ENCODE peak calls at places on chromosomes 6 and 20, in four cellular contexts. P is WTC11, J is fibroblast of the aortic adventitia, L is PC-3. V is an unnamed sample.

GRCh38 chr20:36333841-36334240 is 27.7 kb downstream of the DLGAP4 start:
- DNase-seq in P (no peak), J (no peak), L (peak), V (no peak)

GRCh38 chr20:48635791-48636267 is 192.0 kb downstream of the PREX1 start:
- DNase-seq in L (peak), P (peak), J (peak), V (no peak)

GRCh38 chr20:7497985-7498384 is 442.3 kb downstream of the HAO1 start:
- DNase-seq in P (no peak), L (peak), J (peak), V (no peak)

GRCh38 chr6:163533443-163533842 is 118.9 kb downstream of the QKI start:
- DNase-seq in L (peak), P (no peak), J (peak), V (peak)

GRCh38 chr6:148382856-148383255 is 40.2 kb downstream of the SASH1 start:
- DNase-seq in P (no peak), L (no peak), J (no peak), V (no peak)

GRCh38 chr20:63942250-63943006 is 13.8 kb downstream of the UCKL1 start:
- DNase-seq in J (no peak), P (peak), L (no peak), V (no peak)

GRCh38 chr6:52326540-52327364 is 35.2 kb upstream of the PAQR8 start:
- DNase-seq in L (no peak), J (no peak), P (no peak), V (no peak)

GRCh38 chr20:57414867-57415592 is 23.8 kb downstream of the RBM38 start:
- DNase-seq in P (no peak), J (no peak), L (peak), V (no peak)

GRCh38 chr20:17298169-17298568 is 71.3 kb downstream of the PCSK2 start:
- DNase-seq in P (no peak), L (no peak), J (no peak), V (no peak)

GRCh38 chr6:43290353-43290904 is 7.6 kb upstream of the SLC22A7 start:
- DNase-seq in P (no peak), L (no peak), J (no peak), V (no peak)

GRCh38 chr20:36666181-36666740 is 20.3 kb upstream of the SLA2 start:
- DNase-seq in L (peak), J (peak), P (no peak), V (no peak)

GRCh38 chr6:49151957-49152356 is 311.1 kb downstream of the MMUT start:
- DNase-seq in P (no peak), J (no peak), L (no peak), V (no peak)

GRCh38 chr20:50092436-50092835 is 20.5 kb downstream of the UBE2V1 start:
- DNase-seq in P (no peak), J (peak), L (no peak), V (no peak)

GRCh38 chr6:69584536-69584912 is 212.3 kb downstream of the LMBRD1 start:
- DNase-seq in P (no peak), L (no peak), J (no peak), V (no peak)

GRCh38 chr6:90707223-90707622 is 120.4 kb upstream of the MAP3K7 start:
- DNase-seq in L (no peak), P (no peak), J (no peak), V (no peak)

GRCh38 chr20:45341939-45342862 is 6.0 kb downstream of the SDC4 start:
- DNase-seq in J (peak), P (peak), L (peak), V (no peak)

GRCh38 chr6:39426057-39426592 is 103.6 kb upstream of the KCNK16 start:
- DNase-seq in J (peak), L (peak), P (no peak), V (peak)

GRCh38 chr20:33030569-33030968 is 879 bp upstream of the BPIFB6 start:
- DNase-seq in P (no peak), L (no peak), J (no peak), V (no peak)

GRCh38 chr6:22145823-22146379 is 150.9 kb downstream of the PRL start:
- DNase-seq in P (peak), J (peak), L (no peak), V (peak)

GRCh38 chr6:18976091-18976490 is 588.9 kb downstream of the RNF144B start:
- DNase-seq in L (no peak), P (no peak), J (no peak), V (no peak)

GRCh38 chr6:63527658-63528514 is 44.4 kb upstream of the LOC128125822 start:
- DNase-seq in J (peak), L (peak), P (no peak), V (peak)

GRCh38 chr6:41527721-41528408 is 18.3 kb upstream of the FOXP4 start:
- DNase-seq in L (peak), J (peak), P (peak), V (no peak)

GRCh38 chr20:20459726-20460125 is 91.8 kb downstream of the INSM1 start:
- DNase-seq in L (peak), J (no peak), P (no peak), V (no peak)

GRCh38 chr20:43911066-43911465 is 3.6 kb upstream of the TOX2 start:
- DNase-seq in L (peak), P (no peak), J (peak), V (peak)

GRCh38 chr20:1898496-1899168 is 3.4 kb downstream of the SIRPA start:
- DNase-seq in P (no peak), J (peak), L (no peak), V (no peak)

GRCh38 chr6:25130518-25130917 is 148.7 kb upstream of the CARMIL1 start:
- DNase-seq in L (no peak), J (peak), P (no peak), V (no peak)

GRCh38 chr6:168536665-168537249 is 95.8 kb downstream of the SMOC2 start:
- DNase-seq in L (no peak), P (no peak), J (no peak), V (no peak)

GRCh38 chr6:114084327-114084890 is 113.5 kb upstream of the HDAC2 start:
- DNase-seq in L (no peak), P (no peak), J (no peak), V (no peak)

GRCh38 chr6:32432050-32432450 is 7.6 kb upstream of the HLA-DRA start:
- DNase-seq in P (no peak), J (peak), L (peak), V (no peak)

GRCh38 chr6:148203970-148204369 is 138.7 kb upstream of the SASH1 start:
- DNase-seq in P (no peak), L (no peak), J (no peak), V (peak)

GRCh38 chr20:10286356-10286755 is 67.7 kb downstream of the SNAP25 start:
- DNase-seq in P (no peak), J (no peak), L (no peak), V (no peak)

GRCh38 chr6:123715243-123715863 is 78.6 kb upstream of the TRDN start:
- DNase-seq in J (peak), L (peak), P (no peak), V (no peak)
- TF ChIP-seq CTCF in J (peak), L (peak), P (peak), V (no peak)

DNA sequence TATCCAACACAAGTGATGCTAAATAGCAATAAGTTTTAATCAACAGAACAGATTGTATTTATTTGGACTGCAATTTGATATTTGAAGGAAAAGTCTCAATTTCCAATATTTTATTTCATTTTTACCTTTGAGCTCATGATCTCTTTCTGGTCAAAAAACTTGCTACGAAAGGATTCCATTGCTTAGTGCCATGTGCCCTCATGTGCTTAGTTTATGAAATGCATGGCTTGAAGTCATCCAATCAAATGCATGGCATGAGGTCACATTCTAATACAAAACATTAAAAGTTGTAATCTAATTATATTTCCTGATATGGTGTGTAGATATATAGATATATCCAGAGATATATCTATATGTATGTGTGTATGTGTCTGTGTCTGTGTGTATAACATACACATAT is 321.2 kb upstream of the ADGRB3 start:
- DNase-seq in P (no peak), J (peak), L (peak), V (no peak)
- TF ChIP-seq CTCF in P (no peak), J (peak), L (peak), V (no peak)

GRCh38 chr6:2990179-2990931 is 9.3 kb upstream of the NQO2 start:
- DNase-seq in P (no peak), L (peak), J (peak), V (no peak)

GRCh38 chr6:2986722-2987196 is 12.9 kb upstream of the NQO2 start:
- DNase-seq in P (no peak), L (peak), J (peak), V (peak)

GRCh38 chr6:2988426-2989331 is 11.0 kb upstream of the NQO2 start:
- DNase-seq in P (peak), L (peak), J (peak), V (peak)

GRCh38 chr6:2989332-2990178 is 10.1 kb upstream of the NQO2 start:
- DNase-seq in L (peak), P (peak), J (peak), V (peak)

GRCh38 chr6:2988076-2988425 is 11.6 kb upstream of the NQO2 start:
- DNase-seq in J (no peak), L (no peak), P (no peak), V (no peak)
- TF ChIP-seq CTCF in J (peak), L (no peak), P (no peak), V (no peak)

GRCh38 chr20:60138263-60139127 is 180.3 kb downstream of the CDH26 start:
- DNase-seq in L (no peak), J (no peak), P (no peak), V (peak)

GRCh38 chr20:60139663-60140446 is 181.6 kb downstream of the CDH26 start:
- DNase-seq in P (no peak), L (no peak), J (no peak), V (no peak)

GRCh38 chr20:60136640-60137411 is 178.6 kb downstream of the CDH26 start:
- DNase-seq in P (no peak), J (no peak), L (no peak), V (no peak)

GRCh38 chr20:60135276-60135675 is 177.1 kb downstream of the CDH26 start:
- DNase-seq in J (no peak), P (no peak), L (no peak), V (no peak)

DNA sequence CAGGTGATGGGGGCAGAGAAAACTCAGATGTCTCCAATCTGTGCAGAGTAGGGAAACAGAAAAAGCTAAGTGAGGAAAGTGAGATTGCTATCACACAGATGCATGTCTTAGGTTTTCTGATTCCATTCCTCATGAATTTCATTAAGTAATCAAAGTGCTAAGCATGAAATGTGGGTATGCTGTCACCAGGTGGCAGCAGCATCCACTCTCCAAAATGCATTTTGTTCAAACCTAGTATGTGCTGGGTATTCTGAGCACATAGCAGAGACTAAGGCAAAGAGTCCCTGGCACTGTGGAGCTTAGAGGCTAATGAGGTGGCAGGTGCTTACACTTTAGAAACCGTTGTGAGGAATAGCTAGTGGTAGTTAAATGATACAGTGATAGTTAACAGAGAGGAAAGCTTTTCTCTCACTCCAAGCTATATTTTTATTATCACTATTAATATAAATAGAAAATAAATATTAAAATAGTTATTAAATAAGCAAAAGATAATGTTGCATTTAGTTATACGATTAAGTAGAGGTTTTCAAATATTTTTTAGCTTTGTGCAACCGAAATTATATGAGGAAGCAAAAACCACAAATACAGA is 179.5 kb downstream of the CDH26 start:
- DNase-seq in L (peak), P (peak), J (no peak), V (no peak)
- TF ChIP-seq CTCF in L (peak), P (peak), J (no peak), V (peak)

DNA sequence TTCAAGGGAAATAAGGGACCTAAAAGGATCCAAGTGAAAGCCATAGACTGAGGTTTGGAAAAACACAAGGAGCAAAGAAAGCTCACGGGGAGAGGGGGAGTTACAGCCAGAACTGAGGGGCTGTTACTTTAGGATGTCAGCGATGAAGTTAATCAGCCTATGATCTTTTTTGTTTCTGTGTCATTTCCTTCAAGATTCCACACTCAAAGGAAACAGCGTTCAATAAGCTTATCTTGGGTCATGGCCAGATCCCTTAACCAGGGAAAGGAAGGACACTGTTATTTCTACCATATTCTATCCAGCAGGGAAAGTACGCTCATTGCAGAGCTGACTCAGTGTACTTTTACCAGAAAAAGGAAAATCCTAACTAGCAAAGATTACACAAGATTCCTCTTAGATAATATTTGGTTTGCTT is 132.8 kb downstream of the PFDN4 start:
- DNase-seq in P (no peak), J (peak), L (peak), V (peak)
- TF ChIP-seq CTCF in P (no peak), J (no peak), L (no peak), V (no peak)

GRCh38 chr20:5989539-5989938 is 39.1 kb downstream of the MCM8 start:
- DNase-seq in L (peak), J (no peak), P (no peak), V (no peak)
- TF ChIP-seq CTCF in L (peak), J (no peak), P (no peak), V (no peak)

V was measured in AG09309.